ENCODE peak calls at places on chromosomes 1 and 21, in five cellular contexts. Z, V, R, O and S are unnamed samples.

GRCh38 chr1:202288177-202288576 is 53.6 kb downstream of the UBE2T start:
- DNase-seq in Z (no peak), V (no peak), R (no peak), O (no peak), S (no peak)

GRCh38 chr1:63843884-63844283 is 70.1 kb downstream of the ROR1 start:
- DNase-seq in Z (no peak), V (no peak), R (no peak), O (no peak), S (no peak)

GRCh38 chr1:172513480-172513879 is 19.5 kb upstream of the SUCO start:
- DNase-seq in Z (no peak), V (no peak), R (no peak), O (no peak), S (no peak)

GRCh38 chr1:71695820-71696219 is 586.5 kb downstream of the NEGR1 start:
- DNase-seq in Z (no peak), V (no peak), R (no peak), O (no peak), S (no peak)

GRCh38 chr1:66360285-66360724 is 173.6 kb upstream of the SGIP1 start:
- DNase-seq in Z (no peak), V (no peak), R (no peak), O (no peak), S (no peak)

GRCh38 chr1:172120381-172120780 is 279.1 kb downstream of the DNM3 start:
- DNase-seq in Z (no peak), V (no peak), R (no peak), O (no peak), S (no peak)

GRCh38 chr1:89631756-89632155 is 1.2 kb upstream of the LRRC8C start:
- DNase-seq in Z (no peak), V (no peak), R (no peak), O (no peak), S (peak; percentile 34)

GRCh38 chr1:9873992-9874391 is 36.1 kb downstream of the CTNNBIP1 start:
- DNase-seq in Z (no peak), V (no peak), R (no peak), O (no peak), S (no peak)

GRCh38 chr1:233242827-233243483 is 52.6 kb downstream of the PCNX2 start:
- DNase-seq in Z (no peak), V (no peak), R (no peak), O (no peak), S (peak; percentile 35)

GRCh38 chr1:16151200-16151708 is 4.6 kb downstream of the EPHA2 start:
- DNase-seq in Z (no peak), V (no peak), R (no peak), O (no peak), S (no peak)

GRCh38 chr21:42578761-42579415 is 65.2 kb downstream of the SLC37A1 start:
- DNase-seq in Z (no peak), V (no peak), R (no peak), O (no peak), S (no peak)

GRCh38 chr1:112761714-112762480 is 46.8 kb upstream of the PPM1J start:
- DNase-seq in Z (no peak), V (no peak), R (no peak), O (no peak), S (no peak)

GRCh38 chr21:45837936-45838335 is 143.6 kb upstream of the COL6A1 start:
- DNase-seq in Z (no peak), V (no peak), R (no peak), O (no peak), S (peak; percentile 17)

GRCh38 chr1:196400478-196401453 is 207.5 kb downstream of the KCNT2 start:
- DNase-seq in Z (peak; percentile 75), V (no peak), R (no peak), O (no peak), S (no peak)

GRCh38 chr1:216178266-216178665 is 245.0 kb downstream of the USH2A start:
- DNase-seq in Z (no peak), V (no peak), R (no peak), O (no peak), S (no peak)

GRCh38 chr1:27959792-27960603 is at the start of gene XKR8:
- DNase-seq in Z (peak; percentile 38), V (no peak), R (peak; percentile 93), O (peak; percentile 83), S (peak; percentile 49)

GRCh38 chr21:26966360-26966977 is 419 bp downstream of the ADAMTS5 start:
- DNase-seq in Z (no peak), V (no peak), R (no peak), O (no peak), S (no peak)

GRCh38 chr1:185479781-185480180 is 162.7 kb upstream of the IVNS1ABP start:
- DNase-seq in Z (no peak), V (no peak), R (no peak), O (no peak), S (no peak)

GRCh38 chr1:162361349-162361748 is 15.3 kb downstream of the SPATA46 start:
- DNase-seq in Z (no peak), V (no peak), R (no peak), O (no peak), S (no peak)

GRCh38 chr1:42259059-42259738 is 75.8 kb downstream of the FOXJ3 start:
- DNase-seq in Z (peak; percentile 42), V (no peak), R (no peak), O (no peak), S (peak; percentile 82)

GRCh38 chr1:15958111-15958510 is 17.8 kb downstream of the ZBTB17 start:
- DNase-seq in Z (no peak), V (no peak), R (no peak), O (no peak), S (no peak)